ENCODE peak calls at places on chromosomes 3 and 15, in seven cellular contexts. I is HCT116, E is GM12878, M is HepG2, Q is K562, Y is H1, Z is SK-N-SH. W is an unnamed sample.

GRCh38 chr3:126114406-126115386 is 30.8 kb upstream of the SLC41A3 start:
- DNase-seq in I (no peak), E (no peak), M (no peak), Q (no peak), Y (peak), Z (no peak), W (no peak)

GRCh38 chr3:85161544-85161943 is 202.8 kb downstream of the CADM2 start:
- DNase-seq in I (no peak), E (no peak), M (peak), Q (no peak), Y (no peak), Z (no peak), W (no peak)

GRCh38 chr3:170961616-170962400 is 53.4 kb upstream of the EIF5A2 start:
- DNase-seq in I (peak), E (no peak), M (peak), Q (peak), Y (no peak), Z (peak), W (peak)

GRCh38 chr15:50452927-50453326 is 28.7 kb downstream of the USP8 start:
- DNase-seq in I (no peak), E (no peak), M (no peak), Q (no peak), Y (no peak), Z (no peak), W (no peak)

GRCh38 chr3:111578867-111579266 is 16.3 kb downstream of the ZBED2 start:
- DNase-seq in I (no peak), E (no peak), M (no peak), Q (no peak), Y (no peak), Z (no peak), W (no peak)

GRCh38 chr15:52481915-52482314 is 46.8 kb downstream of the MYO5A start:
- DNase-seq in I (peak), E (peak), M (no peak), Q (no peak), Y (no peak), Z (no peak), W (no peak)

GRCh38 chr15:62403164-62403809 is 238.2 kb upstream of the C2CD4B start:
- DNase-seq in I (no peak), E (no peak), M (no peak), Q (no peak), Y (no peak), Z (no peak), W (peak)

GRCh38 chr3:174431717-174432116 is 427.4 kb upstream of the NAALADL2 start:
- DNase-seq in I (no peak), E (no peak), M (no peak), Q (no peak), Y (no peak), Z (no peak), W (no peak)

GRCh38 chr3:143070977-143071551 is 48.5 kb upstream of the CHST2 start:
- DNase-seq in I (no peak), E (no peak), M (peak), Q (no peak), Y (no peak), Z (no peak), W (no peak)

GRCh38 chr3:121072128-121072527 is 164.1 kb downstream of the STXBP5L start:
- DNase-seq in I (no peak), E (no peak), M (no peak), Q (no peak), Y (no peak), Z (no peak), W (peak)

GRCh38 chr15:40327338-40327917 is 3.9 kb downstream of the INAFM2 start:
- DNase-seq in I (no peak), E (no peak), M (no peak), Q (no peak), Y (no peak), Z (no peak), W (no peak)

GRCh38 chr3:172771672-172772071 is 21.1 kb downstream of the ECT2 start:
- DNase-seq in I (no peak), E (no peak), M (no peak), Q (no peak), Y (no peak), Z (no peak), W (no peak)

GRCh38 chr3:178741020-178741419 is 204.8 kb downstream of the KCNMB2 start:
- DNase-seq in I (no peak), E (no peak), M (no peak), Q (no peak), Y (no peak), Z (no peak), W (no peak)

DNA sequence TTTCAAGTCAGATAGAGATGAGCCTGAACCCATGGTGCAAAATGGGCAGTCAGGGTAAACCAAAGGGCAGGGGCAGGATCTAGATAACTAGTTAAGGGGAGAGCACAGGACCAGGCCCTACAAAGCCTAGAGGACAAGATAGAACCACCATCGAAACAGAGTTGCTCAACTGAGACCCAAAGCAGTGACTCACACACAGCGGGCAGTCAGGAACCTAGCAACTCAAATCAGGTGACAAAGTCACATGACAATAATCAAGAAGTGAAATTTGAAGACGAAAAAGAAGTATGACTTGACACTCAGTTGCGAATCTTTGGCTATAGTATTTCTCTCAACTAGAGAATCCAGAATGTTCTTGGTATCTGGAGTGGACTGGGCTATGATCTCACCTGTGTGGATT is 136.0 kb upstream of the PTPRG start:
- DNase-seq in I (no peak), E (no peak), M (no peak), Q (no peak), Y (no peak), Z (no peak), W (no peak)
- TF ChIP-seq JUND in I (no peak), E (no peak), M (no peak), Q (no peak), Y (no peak), Z (no peak), W (no peak)

GRCh38 chr3:123333401-123333800 is 115.5 kb downstream of the ADCY5 start:
- DNase-seq in I (no peak), E (no peak), M (no peak), Q (no peak), Y (no peak), Z (no peak), W (no peak)

GRCh38 chr3:123336441-123336851 is 112.4 kb downstream of the ADCY5 start:
- DNase-seq in I (no peak), E (no peak), M (no peak), Q (no peak), Y (no peak), Z (no peak), W (no peak)

GRCh38 chr3:123336001-123336400 is 112.9 kb downstream of the ADCY5 start:
- DNase-seq in I (no peak), E (no peak), M (no peak), Q (no peak), Y (no peak), Z (no peak), W (no peak)

GRCh38 chr3:123334056-123334455 is 114.8 kb downstream of the ADCY5 start:
- DNase-seq in I (no peak), E (no peak), M (no peak), Q (no peak), Y (no peak), Z (no peak), W (no peak)

GRCh38 chr3:123335007-123335670 is 113.8 kb downstream of the ADCY5 start:
- DNase-seq in I (no peak), E (peak), M (no peak), Q (no peak), Y (no peak), Z (no peak), W (no peak)
- TF ChIP-seq JUND in I (no peak), E (no peak), M (no peak), Q (no peak), Y (no peak), Z (no peak), W (no peak)

GRCh38 chr15:100729461-100729860 is 127.1 kb downstream of the ASB7 start:
- DNase-seq in I (no peak), E (no peak), M (no peak), Q (no peak), Y (peak), Z (peak), W (no peak)
- TF ChIP-seq JUND in I (no peak), E (no peak), M (no peak), Q (no peak), Y (no peak), Z (no peak), W (no peak)

DNA sequence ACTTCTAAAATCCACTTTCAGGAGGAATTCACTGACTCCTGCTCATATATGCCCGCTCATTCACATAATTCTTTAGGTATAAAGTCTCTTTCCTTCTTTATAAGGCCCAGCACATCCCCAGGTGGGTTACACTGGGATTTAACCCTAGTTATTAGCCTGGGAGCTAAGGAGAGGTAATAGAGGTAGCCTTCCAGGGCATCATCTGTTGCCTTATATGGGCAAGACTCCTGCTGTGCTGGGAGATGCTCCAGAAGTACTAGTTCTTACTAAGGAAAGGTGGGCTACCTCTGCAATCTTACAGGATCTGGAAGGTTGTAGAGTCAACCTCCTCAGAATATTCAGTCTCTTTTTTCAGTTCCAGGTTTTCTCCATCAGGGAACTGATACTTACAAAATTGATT is 13.1 kb upstream of the IFT57 start:
- DNase-seq in I (no peak), E (no peak), M (no peak), Q (no peak), Y (no peak), Z (no peak), W (no peak)
- TF ChIP-seq JUND in I (no peak), E (no peak), M (no peak), Q (no peak), Y (no peak), Z (no peak), W (no peak)

DNA sequence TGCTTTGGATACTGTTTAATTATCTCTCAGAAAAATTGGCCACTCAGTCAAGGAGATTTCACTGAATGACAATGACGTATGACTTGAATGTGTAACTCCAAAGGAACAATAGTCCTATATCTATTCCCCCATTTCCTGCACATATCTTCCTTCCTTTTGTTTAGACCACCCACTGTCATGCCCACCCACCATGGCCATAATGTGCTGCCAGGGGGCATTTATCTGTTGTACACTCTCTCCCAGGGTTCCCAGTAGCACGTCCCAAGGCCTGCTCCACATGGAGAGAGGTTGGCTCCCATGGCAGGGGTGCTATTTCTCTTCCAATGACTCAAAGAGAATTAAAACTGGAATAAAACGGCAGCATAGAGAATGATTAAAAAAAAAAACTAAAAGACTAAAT is 36.8 kb upstream of the CTNNB1 start:
- DNase-seq in I (no peak), E (no peak), M (no peak), Q (no peak), Y (no peak), Z (no peak), W (no peak)
- TF ChIP-seq JUND in I (no peak), E (no peak), M (no peak), Q (no peak), Y (no peak), Z (no peak), W (no peak)